ENCODE peak calls at places on chromosome 14, in nine cellular contexts. L, H, M, R, F, A, X, I and S are unnamed samples.

GRCh38 chr14:65817011-65817410 is 404.5 kb downstream of the FUT8 start:
- DNase-seq in I (no peak), X (no peak), L (no peak), M (no peak), A (no peak), R (peak), H (no peak), F (no peak), S (no peak)

GRCh38 chr14:104820669-104821228 is 19.8 kb downstream of the ZBTB42 start:
- DNase-seq in X (peak), F (peak), H (peak), M (peak), I (peak), A (peak), L (peak), R (peak), S (no peak)

GRCh38 chr14:96094211-96094610 is 55.0 kb downstream of the C14orf132 start:
- DNase-seq in F (no peak), I (no peak), X (no peak), M (no peak), A (no peak), L (no peak), H (no peak), R (no peak), S (no peak)

GRCh38 chr14:74945261-74945851 is 10.0 kb downstream of the PGF start:
- DNase-seq in A (no peak), I (peak), R (no peak), H (no peak), F (no peak), L (no peak), M (no peak), X (peak), S (peak)

GRCh38 chr14:36996133-36996856 is 176.1 kb downstream of the SLC25A21 start:
- DNase-seq in A (no peak), X (peak), I (peak), H (no peak), F (no peak), R (peak), M (no peak), L (no peak), S (no peak)

GRCh38 chr14:35897616-35898111 is 71.5 kb downstream of the BRMS1L start:
- DNase-seq in M (peak), F (no peak), I (peak), X (no peak), H (no peak), L (no peak), A (no peak), R (no peak), S (no peak)

GRCh38 chr14:77201696-77202095 is 20.1 kb downstream of the TMEM63C start:
- DNase-seq in L (no peak), M (no peak), A (no peak), X (no peak), I (no peak), F (no peak), R (no peak), H (no peak), S (no peak)

GRCh38 chr14:20499108-20499507 is 6.2 kb upstream of the RNASE10 start:
- DNase-seq in F (no peak), R (no peak), I (no peak), H (no peak), X (no peak), A (no peak), L (no peak), M (no peak), S (no peak)

GRCh38 chr14:43735926-43736325 is 771.2 kb downstream of the FSCB start:
- DNase-seq in A (no peak), X (no peak), L (no peak), I (no peak), R (no peak), F (no peak), M (no peak), H (no peak), S (no peak)

GRCh38 chr14:61525293-61526011 is 169.9 kb upstream of the HIF1A start:
- DNase-seq in L (peak), R (peak), X (peak), A (peak), M (no peak), H (no peak), F (peak), I (peak), S (peak)

GRCh38 chr14:91331761-91332447 is 85.7 kb downstream of the CCDC88C start:
- DNase-seq in A (no peak), F (peak), L (peak), R (no peak), H (no peak), M (no peak), I (no peak), X (no peak), S (no peak)

GRCh38 chr14:80390911-80391310 is 179.6 kb upstream of the DIO2 start:
- DNase-seq in A (no peak), H (no peak), M (no peak), R (peak), I (peak), L (no peak), F (no peak), X (peak), S (no peak)

GRCh38 chr14:76768201-76768656 is 7.0 kb downstream of the VASH1 start:
- DNase-seq in M (no peak), H (no peak), L (peak), A (peak), R (no peak), I (no peak), X (no peak), F (no peak), S (peak)

GRCh38 chr14:29806124-29806517 is 121.5 kb downstream of the PRKD1 start:
- DNase-seq in F (no peak), X (no peak), I (no peak), H (no peak), L (no peak), A (no peak), R (no peak), M (no peak), S (no peak)

GRCh38 chr14:57182760-57183503 is 85.8 kb downstream of the EXOC5 start:
- DNase-seq in A (no peak), M (peak), I (peak), H (no peak), L (no peak), F (peak), X (peak), R (peak), S (peak)

GRCh38 chr14:69536976-69537375 is 37.7 kb downstream of the CCDC177 start:
- DNase-seq in M (no peak), I (no peak), F (no peak), H (no peak), L (no peak), X (no peak), R (no peak), A (no peak), S (no peak)

GRCh38 chr14:69532561-69533335 is 41.9 kb downstream of the CCDC177 start:
- DNase-seq in A (no peak), F (no peak), I (peak), M (no peak), L (no peak), X (no peak), H (no peak), R (no peak), S (no peak)

GRCh38 chr14:69538766-69539165 is 35.9 kb downstream of the CCDC177 start:
- DNase-seq in X (no peak), M (no peak), R (no peak), F (no peak), I (no peak), L (no peak), A (no peak), H (no peak), S (no peak)

GRCh38 chr14:69531135-69531534 is 43.5 kb downstream of the CCDC177 start:
- DNase-seq in A (no peak), H (no peak), X (no peak), F (no peak), L (no peak), I (no peak), R (no peak), M (no peak), S (no peak)

DNA sequence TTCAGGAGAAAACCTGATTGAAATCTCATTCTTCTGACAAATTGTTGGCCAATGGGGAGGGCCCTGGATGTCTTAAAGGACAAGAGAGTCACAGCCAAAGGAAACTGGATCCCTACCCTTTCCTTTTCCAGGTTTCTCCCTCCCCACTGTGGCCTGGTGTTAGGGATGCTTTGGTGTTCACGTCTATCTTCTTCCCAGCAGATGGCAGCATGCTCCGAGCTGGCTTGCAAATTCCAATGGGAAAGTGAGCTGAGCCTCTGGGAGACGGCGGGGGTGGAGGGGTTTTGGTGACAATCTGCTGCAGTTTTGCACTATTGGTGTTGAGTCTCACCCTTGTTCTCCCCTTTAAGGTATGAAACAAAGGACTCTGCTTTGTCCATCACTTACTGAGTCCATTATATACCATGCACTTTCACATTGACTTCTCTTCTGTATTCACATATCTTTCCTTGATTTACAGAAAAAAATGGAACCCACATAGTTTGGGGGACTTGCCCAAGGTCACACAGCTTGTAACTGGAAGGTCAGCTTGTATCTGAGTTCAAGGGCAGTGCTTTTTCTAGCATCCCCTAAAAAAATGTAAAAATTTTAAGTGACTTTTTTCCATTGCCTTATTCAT is 39.3 kb downstream of the CCDC177 start:
- DNase-seq in I (peak), L (no peak), F (peak), H (peak), R (peak), X (peak), M (peak), A (peak), S (no peak)
- TF ChIP-seq CTCF in I (peak), L (peak), F (no peak), H (peak), R (peak), X (peak), M (peak), A (peak), S (peak)

GRCh38 chr14:88559852-88560251 is 3.0 kb upstream of the ZC3H14 start:
- DNase-seq in L (no peak), M (peak), X (peak), R (no peak), H (peak), F (peak), I (no peak), A (no peak), S (no peak)
- TF ChIP-seq CTCF in L (peak), M (peak), X (peak), R (peak), H (peak), F (peak), I (no peak), A (no peak), S (no peak)

DNA sequence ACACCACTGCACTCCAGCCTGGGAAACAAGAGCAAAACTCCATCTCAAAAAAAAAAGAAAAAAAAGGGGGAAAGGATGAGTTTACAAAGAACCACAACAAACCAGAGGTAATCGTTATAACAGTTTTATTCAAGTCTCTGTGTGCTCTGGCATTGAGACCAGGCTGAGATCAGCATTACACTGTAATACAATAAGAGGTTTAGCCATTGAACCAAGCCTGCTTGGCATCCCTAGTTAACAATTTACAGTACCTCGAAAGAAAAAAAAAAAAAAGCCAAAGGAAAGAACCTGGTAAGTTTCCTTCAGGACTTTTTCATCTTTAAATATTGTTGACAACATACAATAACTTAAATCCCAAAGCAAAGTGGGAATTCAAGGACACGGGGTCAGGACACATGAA is 80.7 kb downstream of the TTC9 start:
- DNase-seq in A (no peak), H (no peak), X (no peak), R (no peak), F (no peak), I (no peak), M (no peak), L (no peak), S (no peak)
- TF ChIP-seq CTCF in A (no peak), H (no peak), X (no peak), R (no peak), F (no peak), I (no peak), M (no peak), L (no peak), S (no peak)

GRCh38 chr14:103087343-103087835 is 3.4 kb downstream of the LBHD2 start:
- DNase-seq in L (no peak), A (no peak), H (no peak), M (no peak), F (no peak), I (no peak), R (no peak), X (no peak), S (no peak)

GRCh38 chr14:103081951-103082350 is 2.1 kb upstream of the LBHD2 start:
- DNase-seq in H (no peak), L (no peak), F (no peak), X (no peak), I (no peak), A (no peak), R (no peak), M (no peak), S (no peak)

GRCh38 chr14:103086771-103087342 is 2.8 kb downstream of the LBHD2 start:
- DNase-seq in H (no peak), M (no peak), F (no peak), R (no peak), X (no peak), A (no peak), L (no peak), I (no peak), S (no peak)

GRCh38 chr14:103084021-103084919 is at the start of gene LBHD2:
- DNase-seq in M (no peak), H (no peak), I (no peak), R (no peak), L (no peak), A (no peak), X (no peak), F (no peak), S (no peak)

DNA sequence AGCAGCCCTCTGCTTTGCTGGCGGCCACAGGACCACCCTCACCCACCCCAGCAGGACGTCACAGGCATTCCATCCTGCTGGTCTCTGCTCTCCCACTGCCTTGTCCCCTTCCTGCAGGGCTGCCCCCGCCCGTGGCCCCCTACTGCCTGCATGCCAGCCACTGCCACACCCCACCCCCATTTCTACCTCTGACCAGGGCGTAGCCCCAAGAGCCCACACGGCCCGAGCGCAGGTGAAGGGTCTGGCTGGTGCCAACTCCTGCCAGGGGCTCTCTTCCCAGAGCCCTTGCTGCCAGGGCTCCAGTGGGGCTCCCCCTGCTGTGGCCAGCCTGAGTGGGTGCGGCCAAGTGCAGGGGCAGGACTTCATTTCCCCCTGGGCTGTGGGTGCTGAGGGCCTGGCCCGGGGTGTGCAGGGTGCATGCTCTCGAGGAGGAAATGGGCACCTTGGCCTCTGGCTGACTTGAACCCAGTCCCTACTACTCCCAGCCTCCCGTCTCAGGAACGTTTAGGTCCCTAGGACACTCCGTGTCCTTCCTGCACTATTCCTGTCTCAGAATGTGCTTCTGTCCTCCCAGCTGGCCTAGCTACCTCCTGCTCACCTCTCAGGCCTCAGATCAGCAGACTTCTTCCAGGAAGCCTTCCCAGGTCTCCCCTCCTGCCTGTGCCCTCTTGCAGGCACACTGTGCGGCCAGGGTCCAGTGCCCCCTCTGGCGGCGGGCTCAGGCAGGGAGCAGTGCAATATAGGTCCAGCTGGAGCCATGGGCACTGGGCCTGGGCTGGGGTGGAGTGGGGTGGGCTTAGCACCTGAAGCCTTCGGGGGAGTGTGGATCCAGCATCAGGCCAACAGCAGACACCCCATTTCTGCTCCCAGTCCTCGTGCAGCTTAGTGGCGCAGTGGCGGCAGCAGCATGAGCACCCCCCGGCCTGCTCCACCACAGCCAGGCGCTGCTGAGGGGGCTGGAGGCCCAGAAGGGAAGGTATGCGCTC is 1.4 kb downstream of the LBHD2 start:
- DNase-seq in L (no peak), X (no peak), I (peak), R (no peak), A (no peak), M (no peak), F (no peak), H (no peak), S (no peak)
- TF ChIP-seq CTCF in L (no peak), X (peak), I (no peak), R (peak), A (no peak), M (peak), F (no peak), H (peak), S (no peak)

GRCh38 chr14:24267516-24267915 is 3.9 kb downstream of the RABGGTA start:
- DNase-seq in I (no peak), X (no peak), M (no peak), A (no peak), L (no peak), R (no peak), H (no peak), F (no peak), S (no peak)

GRCh38 chr14:24268225-24268624 is 3.2 kb downstream of the RABGGTA start:
- DNase-seq in H (no peak), F (no peak), X (no peak), M (no peak), L (no peak), A (no peak), R (no peak), I (no peak), S (no peak)

GRCh38 chr14:24269910-24270536 is 1.4 kb downstream of the RABGGTA start:
- DNase-seq in I (no peak), L (no peak), F (no peak), M (no peak), X (no peak), R (no peak), H (no peak), A (no peak), S (no peak)

GRCh38 chr14:24270537-24271133 is 762 bp downstream of the RABGGTA start:
- DNase-seq in H (no peak), X (no peak), L (no peak), A (peak), F (no peak), R (peak), M (no peak), I (no peak), S (no peak)

GRCh38 chr14:24269368-24269767 is 2.0 kb downstream of the RABGGTA start:
- DNase-seq in F (no peak), M (no peak), X (no peak), H (no peak), I (no peak), A (no peak), R (no peak), L (no peak), S (no peak)
- TF ChIP-seq CTCF in F (no peak), M (no peak), X (no peak), H (no peak), I (no peak), A (no peak), R (no peak), L (no peak), S (no peak)

GRCh38 chr14:102235275-102235897 is 69.6 kb downstream of the MOK start:
- DNase-seq in F (peak), A (peak), H (peak), L (peak), X (peak), M (peak), R (peak), I (peak), S (peak)
- TF ChIP-seq CTCF in F (peak), A (peak), H (peak), L (peak), X (peak), M (peak), R (peak), I (peak), S (peak)